ENCODE peak calls at places on chromosomes 3 and 15, in seven cellular contexts. N, P, O, E, G, H and J are unnamed samples.
A peak's percentile ranks its signal among the peaks of the same experiment; 100 is the strongest.

GRCh38 chr3:43171770-43172169 is 65.9 kb upstream of the POMGNT2 start:
- DNase-seq in N (no peak), P (no peak), O (no peak), E (no peak), G (no peak), H (no peak), J (no peak)

GRCh38 chr3:109818081-109818480 is 480.7 kb upstream of the DPPA4 start:
- DNase-seq in N (no peak), P (no peak), O (no peak), E (no peak), G (no peak), H (no peak), J (no peak)

GRCh38 chr3:11913316-11913715 is 66.6 kb upstream of the TAMM41 start:
- DNase-seq in N (no peak), P (no peak), O (no peak), E (no peak), G (no peak), H (no peak), J (no peak)

GRCh38 chr3:192916455-192917257 is 1.0 kb downstream of the MB21D2 start:
- DNase-seq in N (peak; percentile 68), P (no peak), O (no peak), E (no peak), G (peak; percentile 24), H (peak; percentile 74), J (peak; percentile 67)

GRCh38 chr15:33587773-33588172 is 277.0 kb downstream of the RYR3 start:
- DNase-seq in N (no peak), P (no peak), O (no peak), E (no peak), G (no peak), H (no peak), J (no peak)

GRCh38 chr3:162601101-162601670 is 1104.6 kb downstream of the OTOL1 start:
- DNase-seq in N (no peak), P (no peak), O (no peak), E (no peak), G (peak; percentile 9), H (no peak), J (no peak)

GRCh38 chr3:66598168-66598567 is 97.3 kb upstream of the LRIG1 start:
- DNase-seq in N (no peak), P (no peak), O (no peak), E (no peak), G (no peak), H (no peak), J (no peak)

GRCh38 chr15:83322061-83322460 is 37.6 kb upstream of the BNC1 start:
- DNase-seq in N (no peak), P (no peak), O (no peak), E (no peak), G (no peak), H (no peak), J (no peak)

GRCh38 chr15:93870583-93870982 is 360.8 kb upstream of the MCTP2 start:
- DNase-seq in N (no peak), P (no peak), O (no peak), E (no peak), G (no peak), H (no peak), J (no peak)

GRCh38 chr3:15796771-15797599 is 794 bp downstream of the ANKRD28 start:
- DNase-seq in N (peak; percentile 9), P (no peak), O (peak; percentile 56), E (peak; percentile 42), G (peak; percentile 52), H (no peak), J (peak; percentile 13)

GRCh38 chr3:66353530-66353929 is 132.7 kb downstream of the SLC25A26 start:
- DNase-seq in N (no peak), P (no peak), O (no peak), E (peak; percentile 26), G (no peak), H (no peak), J (no peak)

GRCh38 chr3:159751141-159751540 is 237.5 kb upstream of the IL12A start:
- DNase-seq in N (no peak), P (no peak), O (no peak), E (no peak), G (no peak), H (no peak), J (no peak)

GRCh38 chr3:127339943-127340861 is 52.4 kb upstream of the PRR20G start:
- DNase-seq in N (no peak), P (no peak), O (no peak), E (no peak), G (no peak), H (no peak), J (no peak)

GRCh38 chr3:121988146-121988545 is 33.9 kb downstream of the ILDR1 start:
- DNase-seq in N (no peak), P (no peak), O (no peak), E (no peak), G (no peak), H (no peak), J (no peak)

GRCh38 chr15:77059761-77060345 is 11.1 kb downstream of the TSPAN3 start:
- DNase-seq in N (no peak), P (peak; percentile 34), O (no peak), E (no peak), G (no peak), H (no peak), J (no peak)

GRCh38 chr3:177196473-177197040 is 725 bp downstream of the TBL1XR1 start:
- DNase-seq in N (peak; percentile 79), P (no peak), O (no peak), E (peak; percentile 59), G (no peak), H (no peak), J (peak; percentile 80)

GRCh38 chr3:52845157-52845556 is 10.3 kb upstream of the MUSTN1 start:
- DNase-seq in N (no peak), P (no peak), O (no peak), E (no peak), G (peak; percentile 83), H (no peak), J (no peak)

GRCh38 chr3:42680256-42680655 is 5.1 kb upstream of the KLHL40 start:
- DNase-seq in N (no peak), P (no peak), O (no peak), E (no peak), G (no peak), H (no peak), J (no peak)

GRCh38 chr3:32056559-32057290 is 49.7 kb upstream of the GPD1L start:
- DNase-seq in N (no peak), P (no peak), O (no peak), E (no peak), G (no peak), H (no peak), J (no peak)
- TF ChIP-seq JUND in N (no peak), P (no peak), O (no peak), E (no peak), G (no peak), H (no peak), J (no peak)

DNA sequence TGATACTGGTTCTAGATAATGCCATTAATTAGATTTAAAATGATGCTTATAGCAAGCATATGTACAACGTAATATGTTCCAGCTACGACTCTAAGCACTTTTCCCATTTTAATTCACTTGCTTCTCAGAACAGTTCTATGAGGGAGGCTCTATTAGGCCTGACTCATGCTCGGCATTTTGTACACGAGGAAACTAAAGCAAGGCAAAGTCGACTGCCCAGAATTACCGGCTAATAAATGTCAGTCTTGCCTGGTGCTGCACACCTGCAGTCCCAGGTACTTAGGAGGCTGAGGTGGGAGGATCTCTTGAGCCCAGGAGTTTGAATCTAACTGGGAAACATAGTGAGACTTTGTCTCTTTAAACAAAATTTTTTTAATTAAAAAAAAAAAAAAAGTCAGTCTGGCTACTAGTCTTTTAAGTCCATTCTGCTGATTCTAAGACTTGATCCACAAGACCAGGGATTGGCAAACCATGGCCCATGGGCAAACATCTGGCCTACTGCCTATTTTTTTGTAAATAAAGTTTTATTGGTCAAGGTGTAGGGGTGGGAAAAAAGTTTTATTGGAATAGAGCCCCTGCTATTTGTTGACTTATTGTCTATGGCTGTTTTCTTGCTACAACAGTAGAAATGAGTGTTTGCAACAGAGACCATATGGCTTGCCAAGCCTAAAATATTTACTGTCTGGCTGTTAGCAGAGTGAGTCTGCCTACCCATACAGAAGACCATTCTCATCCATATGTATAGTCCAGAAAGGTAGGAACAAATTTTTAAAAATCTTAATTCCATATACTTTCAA is 106.2 kb downstream of the PTPRG start:
- DNase-seq in N (no peak), P (no peak), O (no peak), E (no peak), G (no peak), H (no peak), J (no peak)
- TF ChIP-seq JUND in N (no peak), P (no peak), O (no peak), E (no peak), G (no peak), H (no peak), J (no peak)

GRCh38 chr15:29712149-29712885 is 110.0 kb downstream of the TJP1 start:
- DNase-seq in N (no peak), P (no peak), O (no peak), E (no peak), G (no peak), H (no peak), J (no peak)

GRCh38 chr15:29713784-29714183 is 108.5 kb downstream of the TJP1 start:
- DNase-seq in N (no peak), P (no peak), O (no peak), E (no peak), G (no peak), H (no peak), J (peak; percentile 26)

GRCh38 chr15:29708519-29708918 is 113.7 kb downstream of the TJP1 start:
- DNase-seq in N (no peak), P (no peak), O (no peak), E (no peak), G (no peak), H (no peak), J (no peak)

DNA sequence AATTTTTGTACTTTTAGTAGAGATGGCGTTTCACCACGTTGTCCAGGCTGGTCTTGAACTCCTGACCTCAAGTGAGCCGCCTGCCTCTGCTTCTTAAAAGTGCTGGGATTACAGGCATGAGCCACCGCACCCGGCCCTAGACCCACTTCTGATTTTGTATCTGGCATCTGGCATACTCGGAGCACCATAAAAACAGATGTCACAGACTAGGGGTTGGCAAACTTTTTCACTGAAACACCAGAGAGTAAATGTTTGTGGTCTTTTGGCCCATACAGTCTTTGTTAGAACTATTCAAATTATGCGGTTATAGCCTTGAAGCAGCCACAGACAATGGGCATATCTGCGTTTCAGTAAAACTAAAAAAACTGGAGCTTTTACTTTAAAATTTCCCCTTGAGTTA is 110.7 kb downstream of the TJP1 start:
- DNase-seq in N (no peak), P (no peak), O (no peak), E (no peak), G (no peak), H (no peak), J (no peak)
- TF ChIP-seq JUND in N (no peak), P (no peak), O (no peak), E (no peak), G (no peak), H (no peak), J (no peak)

DNA sequence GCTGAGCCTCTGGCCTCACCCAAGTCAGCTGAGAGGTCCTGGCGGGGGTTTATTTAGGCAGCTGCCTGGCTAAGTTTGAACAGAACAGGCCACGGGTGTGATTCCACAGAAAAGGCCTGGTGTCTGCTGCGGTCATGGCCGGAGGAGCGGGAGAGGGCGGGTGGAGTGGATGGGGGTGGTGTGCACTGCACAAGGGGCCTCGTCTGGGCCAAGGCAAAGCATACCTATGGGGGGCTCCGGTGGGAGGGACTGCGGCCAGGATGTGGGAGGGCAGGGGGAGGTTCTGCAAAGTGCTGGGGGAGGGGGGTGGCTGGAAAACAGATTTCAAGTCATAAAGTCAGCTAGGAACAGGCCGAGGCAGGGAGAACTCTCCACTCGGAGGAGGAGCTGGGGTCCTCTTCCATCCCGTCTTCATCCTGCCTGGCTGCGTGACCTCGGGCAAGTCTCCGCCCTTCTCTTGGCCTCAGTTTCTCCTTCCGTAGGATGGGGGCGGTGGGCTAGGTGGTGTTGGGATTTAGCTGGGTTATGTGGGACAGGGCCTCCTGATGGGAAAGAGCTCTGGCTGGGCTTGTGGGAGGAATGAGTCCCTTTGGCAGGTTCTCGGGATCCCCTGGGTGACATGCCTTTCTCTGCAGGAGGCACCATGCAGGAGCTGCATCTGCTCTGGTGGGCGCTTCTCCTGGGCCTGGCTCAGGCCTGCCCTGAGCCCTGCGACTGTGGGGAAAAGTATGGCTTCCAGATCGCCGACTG is 881 bp downstream of the ISLR start:
- DNase-seq in N (peak; percentile 63), P (no peak), O (no peak), E (no peak), G (no peak), H (no peak), J (no peak)
- TF ChIP-seq JUND in N (no peak), P (no peak), O (no peak), E (no peak), G (no peak), H (no peak), J (no peak)